ENCODE peak calls at places on chromosomes 16 and 17, in nine cellular contexts. A is left ventricle myocardium inferior, H is body of pancreas, M is Caco-2, E is breast epithelium, Y is psoas muscle, I is thoracic aorta, T is H9, C is cardiac muscle cell. G is an unnamed sample.

GRCh38 chr17:511001-511690 is 158.5 kb upstream of the RPH3AL start:
- DNase-seq in Y (no peak), T (no peak), H (no peak), C (no peak), E (no peak), M (no peak), I (no peak), A (no peak), G (no peak)

GRCh38 chr17:72726936-72727335 is 365.6 kb downstream of the SLC39A11 start:
- DNase-seq in Y (no peak), C (no peak), M (no peak), H (no peak), E (no peak), A (no peak), T (no peak), I (no peak), G (peak; percentile 59)

GRCh38 chr16:9092963-9093477 is 1.6 kb downstream of the HAPSTR1 start:
- DNase-seq in C (peak; percentile 63), E (no peak), H (peak; percentile 56), M (peak; percentile 31), A (no peak), I (no peak), Y (peak; percentile 62), T (no peak), G (peak; percentile 58)

GRCh38 chr16:18039931-18040330 is 296.6 kb downstream of the NPIPA8 start:
- DNase-seq in A (no peak), C (peak; percentile 40), E (no peak), H (no peak), Y (no peak), T (no peak), M (no peak), I (no peak), G (no peak)

GRCh38 chr17:78838574-78839005 is 2.0 kb downstream of the USP36 start:
- DNase-seq in M (no peak), H (peak; percentile 71), E (peak; percentile 61), T (no peak), I (no peak), C (no peak), A (no peak), Y (peak; percentile 33), G (peak; percentile 57)

GRCh38 chr16:69311533-69312388 is 611 bp downstream of the VPS4A start:
- DNase-seq in E (no peak), M (peak; percentile 81), H (peak; percentile 45), C (peak; percentile 52), Y (peak; percentile 72), T (peak; percentile 73), A (no peak), I (no peak), G (no peak)

GRCh38 chr17:81379523-81379942 is 15.7 kb upstream of the BAHCC1 start:
- DNase-seq in Y (peak; percentile 53), T (no peak), E (peak; percentile 82), H (peak; percentile 88), M (peak; percentile 62), I (no peak), A (no peak), C (no peak), G (peak; percentile 85)

GRCh38 chr16:66621973-66622372 is 17.5 kb downstream of the CMTM3 start:
- DNase-seq in C (no peak), T (no peak), E (no peak), Y (no peak), H (no peak), I (no peak), A (no peak), M (no peak), G (no peak)

GRCh38 chr16:75264999-75265910 is 13.8 kb upstream of the BCAR1 start:
- DNase-seq in A (no peak), I (no peak), H (peak; percentile 66), M (peak; percentile 57), T (no peak), C (no peak), E (no peak), Y (peak; percentile 80), G (peak; percentile 81)

GRCh38 chr16:57750796-57751538 is 15.4 kb downstream of the KATNB1 start:
- DNase-seq in H (no peak), A (no peak), C (no peak), M (no peak), T (no peak), Y (peak; percentile 41), I (no peak), E (no peak), G (no peak)
- H3K9me3 ChIP-seq in H (no peaks in the 10 kb centered on the region), A (no peaks in the 10 kb centered on the region), C (no peaks in the 10 kb centered on the region), M (no peaks in the 10 kb centered on the region), T (no peaks in the 10 kb centered on the region), Y (no peaks in the 10 kb centered on the region), I (no peaks in the 10 kb centered on the region), E (no peaks in the 10 kb centered on the region), G (no peaks in the 10 kb centered on the region)

GRCh38 chr17:53949473-53950090 is 126.9 kb downstream of the KIF2B start:
- DNase-seq in A (no peak), T (no peak), I (no peak), Y (no peak), E (no peak), M (no peak), H (no peak), C (no peak), G (no peak)
- H3K9me3 ChIP-seq in A (peaks cover 43% of the 10 kb centered on the region), T (no peaks in the 10 kb centered on the region), I (peaks cover 9% of the 10 kb centered on the region), Y (peaks cover 16% of the 10 kb centered on the region), E (peaks cover 25% of the 10 kb centered on the region), M (no peaks in the 10 kb centered on the region), H (no peaks in the 10 kb centered on the region), C (no peaks in the 10 kb centered on the region), G (peaks cover 9% of the 10 kb centered on the region)

GRCh38 chr16:57194512-57194911 is 8.4 kb downstream of the RSPRY1 start:
- DNase-seq in H (no peak), M (peak; percentile 68), A (no peak), E (no peak), I (no peak), Y (no peak), T (no peak), C (no peak), G (no peak)
- H3K9me3 ChIP-seq in H (no peaks in the 10 kb centered on the region), M (no peaks in the 10 kb centered on the region), A (no peaks in the 10 kb centered on the region), E (no peaks in the 10 kb centered on the region), I (no peaks in the 10 kb centered on the region), Y (no peaks in the 10 kb centered on the region), T (no peaks in the 10 kb centered on the region), C (no peaks in the 10 kb centered on the region), G (no peaks in the 10 kb centered on the region)

DNA sequence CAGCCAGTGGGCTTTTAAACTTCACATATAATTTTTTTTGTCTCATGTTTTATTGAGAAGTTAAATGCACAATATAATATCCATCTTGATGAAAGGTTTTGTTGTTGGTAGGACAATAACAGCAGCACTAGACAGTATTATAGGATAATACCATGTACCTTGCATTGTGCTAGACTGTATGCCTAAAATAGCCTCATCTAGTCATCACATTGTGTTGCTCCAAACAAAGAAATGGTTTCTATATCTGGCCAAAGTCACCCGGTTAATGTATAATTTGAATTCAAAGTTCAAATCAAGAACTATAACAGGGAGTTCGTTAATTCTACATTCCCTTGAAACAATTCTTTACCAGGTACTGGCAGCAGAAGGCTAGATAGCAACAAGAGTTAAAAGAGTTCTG is 104.9 kb downstream of the KCNJ2 start:
- DNase-seq in I (no peak), Y (no peak), A (no peak), C (no peak), T (no peak), E (no peak), H (no peak), M (no peak), G (no peak)
- H3K9me3 ChIP-seq in I (no peaks in the 10 kb centered on the region), Y (no peaks in the 10 kb centered on the region), A (no peaks in the 10 kb centered on the region), C (no peaks in the 10 kb centered on the region), T (no peaks in the 10 kb centered on the region), E (no peaks in the 10 kb centered on the region), H (no peaks in the 10 kb centered on the region), M (peaks cover 5% of the 10 kb centered on the region), G (no peaks in the 10 kb centered on the region)